ENCODE peak calls at places on chromosomes 11 and 22, in four cellular contexts. Y, K, C and T are unnamed samples.

GRCh38 chr11:18785416-18785815 is 6.2 kb downstream of the PTPN5 start:
- DNase-seq in Y (no peak), K (no peak), C (no peak), T (no peak)

GRCh38 chr11:114061053-114062049 is 1.8 kb downstream of the ZBTB16 start:
- DNase-seq in Y (peak), K (peak), C (peak), T (no peak)

GRCh38 chr22:17792854-17793434 is 18.7 kb upstream of the BID start:
- DNase-seq in Y (no peak), K (no peak), C (no peak), T (no peak)

GRCh38 chr11:21174781-21175180 is 505.4 kb downstream of the NELL1 start:
- DNase-seq in Y (no peak), K (no peak), C (no peak), T (no peak)

GRCh38 chr11:72348250-72348649 is 86.1 kb downstream of the CLPB start:
- DNase-seq in Y (no peak), K (no peak), C (no peak), T (no peak)

GRCh38 chr22:45942787-45943493 is 34.0 kb downstream of the WNT7B start:
- DNase-seq in Y (no peak), K (no peak), C (no peak), T (no peak)

GRCh38 chr11:103499710-103500340 is 390.6 kb downstream of the DYNC2H1 start:
- DNase-seq in Y (no peak), K (no peak), C (no peak), T (no peak)

GRCh38 chr11:130144721-130145327 is 14.8 kb upstream of the ST14 start:
- DNase-seq in Y (no peak), K (no peak), C (no peak), T (no peak)

GRCh38 chr22:21762712-21763581 is 27.4 kb upstream of the YPEL1 start:
- DNase-seq in Y (peak), K (no peak), C (no peak), T (no peak)

GRCh38 chr11:36010010-36010740 is 66.3 kb downstream of the LDLRAD3 start:
- DNase-seq in Y (no peak), K (no peak), C (no peak), T (no peak)

DNA sequence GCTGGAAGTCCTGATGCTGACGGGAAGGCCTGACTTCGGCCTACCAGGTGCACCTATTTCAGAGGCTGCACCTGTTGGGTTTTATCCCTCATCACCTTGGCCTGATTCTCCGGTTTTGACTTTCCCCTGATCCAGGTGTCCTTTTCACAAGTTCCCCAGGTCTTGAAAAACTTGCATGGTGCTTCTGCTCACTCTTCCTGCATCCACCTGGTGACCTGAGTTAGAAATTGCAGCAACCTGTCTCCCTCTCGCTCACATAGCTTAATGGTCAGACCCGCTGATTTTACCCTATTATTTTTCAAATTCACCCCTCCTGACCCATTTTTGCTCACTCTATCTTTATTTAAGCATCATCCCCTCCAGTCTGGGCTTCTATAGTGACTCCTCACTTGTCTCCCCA is 208.9 kb upstream of the SEZ6L start:
- DNase-seq in Y (no peak), K (no peak), C (no peak), T (no peak)
- TF ChIP-seq CTCF in Y (no peak), K (no peak), C (no peak), T (no peak)

GRCh38 chr22:50621948-50622722 is 5.8 kb downstream of the ARSA start:
- DNase-seq in Y (peak), K (no peak), C (no peak), T (no peak)
- TF ChIP-seq CTCF in Y (peak), K (no peak), C (no peak), T (no peak)

GRCh38 chr22:29387921-29388758 is at the start of gene AP1B1:
- DNase-seq in Y (peak), K (peak), C (peak), T (peak)
- TF ChIP-seq CTCF in Y (no peak), K (no peak), C (no peak), T (no peak)

DNA sequence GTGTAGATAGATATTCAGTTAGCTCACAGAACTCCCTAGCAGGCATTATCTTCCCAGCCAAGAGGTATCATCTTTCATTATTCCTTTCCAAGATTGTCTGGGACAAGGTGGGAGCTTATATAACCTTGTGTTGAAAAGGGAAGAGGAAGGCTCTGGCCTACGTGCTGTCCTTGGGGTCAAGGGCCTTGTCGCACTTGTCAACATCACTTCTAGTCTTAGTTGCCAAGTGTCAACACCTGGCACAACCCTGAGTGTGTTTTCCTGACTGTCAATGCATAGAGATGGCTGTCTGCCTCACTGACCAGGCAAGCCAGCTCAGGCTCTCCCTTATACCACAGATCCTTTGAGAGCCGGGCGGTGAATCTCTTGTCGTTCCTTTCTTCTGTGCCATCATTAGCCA is 331.9 kb downstream of the CNTN5 start:
- DNase-seq in Y (no peak), K (peak), C (no peak), T (no peak)
- TF ChIP-seq CTCF in Y (no peak), K (no peak), C (no peak), T (no peak)

DNA sequence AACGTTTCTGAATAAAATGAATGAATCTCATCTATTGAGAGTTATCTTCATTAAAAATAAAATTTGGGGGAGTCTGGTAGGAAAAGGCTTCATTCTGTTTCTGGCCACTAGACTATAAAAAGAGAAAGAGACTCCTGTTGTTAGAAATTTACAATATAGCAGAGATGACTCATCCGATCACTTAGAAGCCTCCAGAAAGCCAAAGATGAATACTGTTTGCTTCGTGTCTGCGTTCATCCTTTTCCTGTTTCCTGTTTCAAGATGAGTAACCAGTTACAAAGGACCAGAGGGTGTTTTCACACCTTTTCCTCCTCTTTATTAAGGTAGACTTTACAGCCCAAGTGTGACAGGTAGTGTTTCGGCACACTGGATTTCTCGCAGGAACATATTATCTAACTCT is 1120.7 kb downstream of the LRRC4C start:
- DNase-seq in Y (no peak), K (no peak), C (no peak), T (no peak)
- TF ChIP-seq CTCF in Y (no peak), K (no peak), C (no peak), T (no peak)

DNA sequence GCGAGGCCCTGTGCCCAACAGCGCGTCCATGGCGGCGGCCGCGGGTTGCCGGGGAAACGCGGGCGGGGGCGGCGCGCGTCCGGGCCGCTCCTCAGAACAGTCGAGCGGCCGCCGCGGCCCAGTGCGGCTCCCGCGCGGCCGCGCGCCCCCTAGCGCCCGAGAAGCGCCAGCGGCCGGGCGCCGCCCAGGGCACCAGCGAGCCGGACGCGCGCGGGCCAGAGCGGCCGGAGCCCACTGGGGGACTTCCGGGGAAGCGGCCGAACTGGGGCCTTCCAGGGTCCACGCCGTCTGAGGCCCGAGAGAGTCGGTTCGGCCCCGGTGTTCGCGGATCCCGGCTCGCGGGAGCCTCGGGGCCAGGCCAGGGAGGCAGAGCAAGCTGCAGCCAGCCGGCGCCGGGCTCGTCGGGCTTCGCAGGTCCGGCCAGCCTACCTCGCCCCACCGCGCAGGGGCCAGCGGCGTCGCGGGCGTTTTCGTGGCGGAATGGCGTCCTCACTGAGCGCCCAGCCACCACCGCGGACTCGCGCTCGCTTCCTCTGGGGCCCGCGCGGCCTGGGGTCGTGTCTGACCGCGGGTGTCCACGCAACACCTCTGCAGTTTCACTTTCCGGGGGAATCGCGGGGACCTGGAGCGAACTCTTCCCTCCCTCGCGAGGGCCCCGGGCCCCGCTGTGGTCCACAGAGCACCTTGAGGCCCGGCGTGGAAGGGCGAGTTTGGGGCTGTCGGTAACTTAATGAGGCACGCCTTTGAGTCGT is at the start of gene DENND6B:
- DNase-seq in Y (peak), K (peak), C (peak), T (peak)
- TF ChIP-seq CTCF in Y (peak), K (peak), C (no peak), T (peak)

GRCh38 chr11:4826425-4826824 is 5.3 kb downstream of the OR51F2 start:
- DNase-seq in Y (no peak), K (no peak), C (no peak), T (no peak)
- TF ChIP-seq CTCF in Y (no peak), K (peak), C (no peak), T (no peak)

GRCh38 chr11:116678887-116679286 is 93.9 kb downstream of the BUD13 start:
- DNase-seq in Y (no peak), K (no peak), C (no peak), T (no peak)

GRCh38 chr11:116683982-116684381 is 88.8 kb downstream of the BUD13 start:
- DNase-seq in Y (no peak), K (no peak), C (no peak), T (no peak)

DNA sequence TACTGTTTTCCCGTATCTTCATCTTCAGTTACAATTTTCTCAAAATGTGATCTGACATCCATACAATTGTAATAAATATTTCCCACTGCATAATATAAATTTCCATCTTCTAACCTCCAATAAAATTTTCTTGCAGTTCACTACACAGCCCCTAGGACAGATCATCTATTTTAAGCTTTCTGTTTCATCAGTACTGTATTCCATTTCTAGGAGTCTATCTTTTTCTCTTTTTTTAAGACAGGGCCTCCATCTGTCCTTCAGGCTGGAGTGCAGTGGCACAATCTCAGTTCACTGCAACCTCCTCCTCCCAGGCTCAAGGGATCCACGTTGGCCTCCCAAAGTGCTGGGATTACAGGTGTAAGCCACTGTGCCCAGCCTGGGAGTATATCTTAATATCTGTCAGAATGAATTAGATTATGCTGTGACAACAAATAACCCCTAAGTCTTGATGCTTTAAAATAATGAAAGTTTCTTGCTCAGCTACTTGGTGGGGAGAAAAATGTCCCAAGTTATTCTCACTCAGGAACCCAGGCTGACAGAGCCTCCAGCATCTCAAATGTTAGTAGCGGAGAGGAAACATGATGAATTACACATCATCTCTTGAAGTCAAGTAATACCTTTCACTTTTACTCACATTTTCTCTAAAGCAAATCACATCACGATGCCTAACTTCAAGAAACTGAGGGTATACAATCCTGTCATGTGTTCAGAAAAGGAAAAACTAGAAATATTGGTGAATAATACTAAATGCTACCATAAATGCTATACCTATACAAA is 92.2 kb downstream of the BUD13 start:
- DNase-seq in Y (peak), K (no peak), C (no peak), T (no peak)
- TF ChIP-seq CTCF in Y (no peak), K (no peak), C (no peak), T (no peak)

GRCh38 chr11:2143652-2144548 is 4.7 kb upstream of the IGF2 start:
- DNase-seq in Y (no peak), K (no peak), C (peak), T (no peak)
- TF ChIP-seq CTCF in Y (no peak), K (peak), C (no peak), T (no peak)

GRCh38 chr11:76246271-76246933 is 40.1 kb upstream of the WNT11 start:
- DNase-seq in Y (no peak), K (no peak), C (peak), T (no peak)

GRCh38 chr11:76250520-76251222 is 44.4 kb upstream of the WNT11 start:
- DNase-seq in Y (no peak), K (no peak), C (no peak), T (no peak)

GRCh38 chr11:76247091-76247490 is 40.8 kb upstream of the WNT11 start:
- DNase-seq in Y (no peak), K (no peak), C (no peak), T (no peak)

GRCh38 chr11:76249195-76249741 is 43.0 kb upstream of the WNT11 start:
- DNase-seq in Y (no peak), K (no peak), C (no peak), T (no peak)

DNA sequence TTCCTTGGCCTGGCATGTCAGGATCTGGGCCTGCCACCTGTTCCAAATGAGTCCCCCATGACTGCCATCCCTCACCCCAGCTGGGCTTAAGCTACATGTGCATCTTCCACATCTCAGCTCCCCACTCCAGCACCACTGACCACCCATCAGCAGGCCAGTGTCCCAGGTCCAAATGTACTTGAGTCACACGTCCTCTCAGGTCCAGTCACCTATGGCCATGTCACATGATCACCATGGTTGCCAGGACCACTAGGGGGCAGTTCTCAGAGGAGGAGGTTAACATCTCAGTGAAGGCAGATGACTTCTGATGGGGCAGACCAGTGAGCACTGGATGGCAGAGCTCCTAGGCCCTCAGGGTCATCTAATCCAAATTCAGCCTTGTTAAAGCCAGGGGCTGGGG is 41.9 kb upstream of the WNT11 start:
- DNase-seq in Y (no peak), K (no peak), C (no peak), T (no peak)
- TF ChIP-seq CTCF in Y (peak), K (peak), C (no peak), T (no peak)